ENCODE peak calls at places on chromosomes 6 and 20, in four cellular contexts. O is ovary, N is cardiac fibroblast, Y is body of pancreas. P is an unnamed sample.
A peak's percentile ranks its signal among the peaks of the same experiment; 100 is the strongest.

GRCh38 chr6:133184798-133185380 is 56.3 kb upstream of the EYA4 start:
- DNase-seq in O (no peak), N (peak; percentile 60), Y (no peak), P (no peak)

GRCh38 chr6:34391023-34391485 is 1.4 kb downstream of the NUDT3 start:
- DNase-seq in O (no peak), N (peak; percentile 76), Y (peak; percentile 36), P (peak; percentile 66)

GRCh38 chr6:37709250-37709931 is 11.7 kb upstream of the MDGA1 start:
- DNase-seq in N (no peak), O (no peak), Y (no peak), P (no peak)

GRCh38 chr6:25427549-25427948 is 148.4 kb downstream of the CARMIL1 start:
- DNase-seq in Y (no peak), O (no peak), N (no peak), P (no peak)

GRCh38 chr6:146827216-146827928 is 228.6 kb downstream of the ADGB start:
- DNase-seq in N (no peak), O (no peak), Y (no peak), P (no peak)

GRCh38 chr20:45905505-45906079 is 6.4 kb downstream of the PLTP start:
- DNase-seq in Y (no peak), N (peak; percentile 89), O (no peak), P (no peak)

GRCh38 chr6:107641500-107641931 is 151.6 kb downstream of the SOBP start:
- DNase-seq in Y (peak; percentile 69), N (no peak), O (no peak), P (no peak)

GRCh38 chr6:95321106-95321505 is 256.2 kb upstream of the MANEA start:
- DNase-seq in N (peak; percentile 36), O (no peak), Y (no peak), P (no peak)

GRCh38 chr6:159790149-159790946 is at the start of gene MRPL18:
- DNase-seq in O (peak; percentile 89), N (peak; percentile 98), Y (peak; percentile 95), P (peak; percentile 93)

GRCh38 chr6:134034951-134035822 is 17.2 kb downstream of the SLC2A12 start:
- DNase-seq in O (no peak), N (no peak), Y (no peak), P (no peak)

GRCh38 chr6:150025201-150025917 is at the start of gene RAET1L:
- DNase-seq in O (no peak), N (peak; percentile 73), Y (peak; percentile 38), P (peak; percentile 8)

GRCh38 chr6:142537612-142538478 is 236.0 kb downstream of the ADGRG6 start:
- DNase-seq in Y (no peak), N (peak; percentile 65), O (no peak), P (no peak)

GRCh38 chr6:149834513-149835481 is 29.4 kb downstream of the LRP11 start:
- DNase-seq in O (peak; percentile 64), Y (peak; percentile 73), N (peak; percentile 82), P (no peak)

GRCh38 chr20:44648068-44648467 is 3.4 kb downstream of the ADA start:
- DNase-seq in N (no peak), Y (peak; percentile 54), O (no peak), P (no peak)

GRCh38 chr20:41357424-41358163 is 9.0 kb downstream of the EMILIN3 start:
- DNase-seq in N (no peak), Y (no peak), O (no peak), P (no peak)

GRCh38 chr6:149473080-149474052 is 11.4 kb downstream of the ZC3H12D start:
- DNase-seq in N (no peak), Y (no peak), O (no peak), P (no peak)

DNA sequence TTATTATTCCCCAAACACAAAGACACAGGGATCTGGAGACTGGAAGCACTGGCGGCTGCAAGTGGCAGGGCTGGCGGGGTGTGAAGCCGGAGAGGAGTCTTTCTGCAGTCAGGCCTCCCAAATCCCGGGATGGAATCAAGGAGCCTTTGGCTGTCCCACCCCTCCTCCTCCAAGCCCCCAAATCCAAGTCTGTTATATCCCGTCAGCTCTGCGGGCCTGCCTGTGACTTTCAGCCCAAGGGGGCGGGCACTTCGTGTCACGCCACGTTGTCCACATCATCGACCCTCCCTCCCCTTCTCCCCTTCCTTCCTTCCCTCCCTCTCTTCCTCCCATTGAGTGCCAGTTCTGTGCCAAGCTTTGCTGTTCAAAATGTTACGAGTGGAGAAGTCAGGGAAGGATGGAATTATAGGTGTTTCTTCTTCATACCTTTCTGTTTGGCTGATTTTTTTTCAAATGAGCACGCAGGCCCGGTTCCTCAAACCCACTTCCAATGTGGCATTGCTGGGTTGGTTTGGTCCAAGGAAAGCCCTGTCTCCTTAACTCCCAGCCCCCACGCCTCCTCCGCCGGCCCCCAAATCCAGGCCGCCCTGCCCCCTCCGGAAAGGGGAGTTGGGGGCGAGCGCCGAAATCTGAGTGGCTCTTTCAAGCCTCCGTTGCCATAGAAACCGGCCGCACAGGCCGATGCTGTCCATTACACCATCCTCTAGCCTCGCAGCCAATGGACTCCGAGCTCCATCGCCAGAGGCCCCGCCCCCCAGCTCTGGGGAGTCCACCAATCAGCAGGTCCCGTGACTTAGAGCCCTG is 12.7 kb downstream of the ZCCHC3 start:
- DNase-seq in O (peak; percentile 98), Y (peak; percentile 96), N (peak; percentile 99), P (peak; percentile 96)
- H3K4me3 ChIP-seq in O (peak overlapping the region; percentile 51), Y (no peak overlapping the region), N (peak overlapping the region; percentile 48), P (peak overlapping the region; percentile 56)

GRCh38 chr20:10532351-10532750 is 97.2 kb downstream of the SLX4IP start:
- DNase-seq in N (no peak), O (no peak), Y (no peak), P (no peak)

GRCh38 chr20:10538768-10539167 is 103.7 kb downstream of the SLX4IP start:
- DNase-seq in O (no peak), Y (no peak), N (no peak), P (no peak)

GRCh38 chr20:10539818-10540553 is 104.9 kb downstream of the SLX4IP start:
- DNase-seq in Y (no peak), N (no peak), O (no peak), P (no peak)

GRCh38 chr20:10537850-10538480 is 102.9 kb downstream of the SLX4IP start:
- DNase-seq in O (no peak), N (peak; percentile 70), Y (no peak), P (no peak)

DNA sequence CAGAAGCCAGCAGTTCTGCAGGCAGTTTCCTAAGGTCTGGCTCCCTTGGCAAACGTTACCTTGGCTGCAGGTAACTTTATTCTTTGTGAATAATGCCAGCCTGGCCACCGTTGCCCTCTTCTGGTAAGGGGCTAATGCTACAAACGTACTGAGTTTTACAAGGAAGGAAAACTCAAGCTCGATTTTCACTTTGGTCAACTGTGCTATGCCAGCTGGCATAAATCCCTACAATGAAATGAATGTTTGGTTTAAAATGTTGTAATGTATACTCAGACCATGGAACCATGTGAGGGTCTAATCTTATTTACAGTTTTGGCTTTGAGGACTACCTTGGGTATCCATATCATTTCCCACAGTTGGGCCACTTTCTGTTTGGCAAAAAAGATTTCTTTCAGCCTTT is 101.4 kb downstream of the SLX4IP start:
- DNase-seq in N (peak; percentile 39), Y (peak; percentile 85), O (no peak), P (no peak)
- TF ChIP-seq CTCF in N (peak; percentile 47), Y (peak; percentile 35), O (no peak), P (peak; percentile 28)

DNA sequence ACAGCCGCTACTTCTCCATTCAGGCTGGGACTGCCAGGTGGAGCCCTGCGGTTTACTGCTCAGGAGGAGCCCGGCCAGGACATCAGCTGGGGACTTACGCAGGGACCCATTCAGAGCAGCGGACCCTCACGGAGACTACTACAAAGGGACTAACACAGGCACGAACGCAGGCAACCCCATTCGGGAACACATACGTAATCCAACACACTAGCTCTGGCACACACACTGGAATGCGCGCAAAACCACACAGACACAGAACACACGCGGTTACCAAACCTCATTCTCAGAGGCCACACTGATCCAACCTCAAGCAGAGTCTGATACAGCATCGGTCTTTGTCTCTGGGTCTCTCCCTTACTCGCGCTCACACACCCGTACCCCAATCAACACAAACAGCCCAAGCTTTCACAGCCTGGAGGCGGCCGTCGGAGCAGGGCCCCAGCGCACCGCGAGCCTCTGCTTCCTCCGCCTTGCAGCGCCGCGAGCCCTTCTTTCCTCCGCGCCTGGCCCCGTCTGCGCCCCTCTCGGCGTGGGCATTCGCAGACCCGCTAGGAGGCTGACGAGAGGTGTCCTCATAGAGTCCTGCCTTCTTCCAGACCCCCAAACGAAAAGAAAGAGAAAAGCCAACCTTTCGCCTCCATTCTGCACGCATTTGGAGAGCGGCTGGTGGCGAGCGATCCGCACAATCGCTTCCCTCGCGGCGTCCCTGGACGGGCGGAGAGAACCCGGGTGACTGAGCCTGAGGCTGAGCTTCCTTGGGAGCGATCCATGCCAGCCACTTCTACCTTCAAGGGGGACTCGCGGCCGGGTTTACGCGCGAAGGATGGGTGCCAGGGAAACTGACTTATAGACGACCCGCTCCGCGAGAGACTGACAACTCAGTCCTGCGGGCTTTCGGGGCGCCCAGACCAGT is 961 bp upstream of the SLC32A1 start:
- DNase-seq in O (no peak), N (peak; percentile 47), Y (no peak), P (no peak)
- H3K4me3 ChIP-seq in O (no peak overlapping the region), N (no peak overlapping the region), Y (no peak overlapping the region), P (no peak overlapping the region)

GRCh38 chr6:47634210-47635047 is 64.0 kb upstream of the ADGRF4 start:
- DNase-seq in N (no peak), O (no peak), Y (no peak), P (no peak)

GRCh38 chr6:47631248-47632196 is 66.9 kb upstream of the ADGRF4 start:
- DNase-seq in Y (peak; percentile 8), O (no peak), N (peak; percentile 72), P (no peak)

GRCh38 chr6:47630587-47630986 is 67.8 kb upstream of the ADGRF4 start:
- DNase-seq in N (no peak), Y (no peak), O (no peak), P (no peak)

GRCh38 chr6:47629954-47630353 is 68.4 kb upstream of the ADGRF4 start:
- DNase-seq in Y (no peak), O (no peak), N (no peak), P (no peak)

DNA sequence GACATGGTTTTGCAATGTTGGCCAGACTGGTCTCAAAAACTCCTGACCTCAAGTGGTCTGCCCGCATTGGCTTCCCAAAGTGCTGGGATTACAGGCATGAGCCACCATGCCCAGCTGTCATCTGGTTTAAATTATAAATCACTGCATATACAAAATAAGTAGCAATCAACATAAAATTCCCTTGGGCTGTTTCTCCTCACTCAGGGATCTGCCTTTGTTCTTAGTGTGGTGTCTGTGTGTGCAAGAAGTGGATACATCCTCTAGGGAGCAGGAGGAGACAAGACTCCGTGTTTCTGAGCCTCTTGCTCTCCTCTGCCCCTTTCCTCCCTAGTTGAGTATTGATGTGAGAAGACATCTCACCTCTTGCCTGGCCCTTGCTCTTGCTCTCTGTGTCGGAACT is 65.2 kb upstream of the ADGRF4 start:
- DNase-seq in Y (no peak), O (no peak), N (peak; percentile 28), P (no peak)
- TF ChIP-seq CTCF in Y (no peak), O (no peak), N (peak; percentile 5), P (peak; percentile 22)

GRCh38 chr6:10809098-10809497 is 29.2 kb downstream of the MAK start:
- DNase-seq in O (no peak), N (no peak), Y (no peak), P (no peak)
- H3K4me3 ChIP-seq in O (no peak overlapping the region), N (no peak overlapping the region), Y (no peak overlapping the region), P (no peak overlapping the region)